ENCODE peak calls at places on chromosome 10, in five cellular contexts. V, X, R, K and N are unnamed samples.

GRCh38 chr10:29530112-29530976 is 104.4 kb downstream of the SVIL start:
- DNase-seq in K (no peak), V (no peak), R (no peak), X (no peak), N (peak; percentile 36)

GRCh38 chr10:72509206-72509799 is 116.6 kb downstream of the MICU1 start:
- DNase-seq in X (no peak), V (no peak), R (no peak), K (no peak), N (no peak)

GRCh38 chr10:133124357-133125211 is 35.4 kb upstream of the KNDC1 start:
- DNase-seq in V (no peak), X (peak; percentile 81), K (peak; percentile 53), R (no peak), N (no peak)

GRCh38 chr10:792792-793100 is 103.3 kb upstream of the DIP2C start:
- DNase-seq in K (no peak), R (no peak), V (no peak), X (no peak), N (no peak)

GRCh38 chr10:35940067-35940989 is 298.2 kb upstream of the FZD8 start:
- DNase-seq in K (no peak), R (no peak), V (no peak), X (no peak), N (no peak)

GRCh38 chr10:103736763-103737162 is 118.6 kb downstream of the SH3PXD2A start:
- DNase-seq in K (no peak), X (peak; percentile 46), R (peak; percentile 60), V (no peak), N (no peak)

GRCh38 chr10:76074659-76075058 is 643.2 kb downstream of the LRMDA start:
- DNase-seq in X (no peak), K (no peak), R (no peak), V (no peak), N (no peak)

GRCh38 chr10:124025638-124026336 is 67.6 kb downstream of the CHST15 start:
- DNase-seq in K (peak; percentile 40), X (no peak), V (no peak), R (peak; percentile 75), N (no peak)

GRCh38 chr10:33801705-33802104 is 467.2 kb upstream of the NRP1 start:
- DNase-seq in R (no peak), V (no peak), K (no peak), X (peak; percentile 66), N (no peak)

GRCh38 chr10:71468363-71469094 is 71.8 kb downstream of the CDH23 start:
- DNase-seq in R (no peak), X (no peak), K (no peak), V (no peak), N (no peak)

GRCh38 chr10:112872728-112873127 is 77.3 kb upstream of the TCF7L2 start:
- DNase-seq in K (no peak), X (no peak), V (no peak), R (no peak), N (no peak)

GRCh38 chr10:89550509-89550908 is 15.1 kb upstream of the SLC16A12 start:
- DNase-seq in X (no peak), K (peak; percentile 83), V (no peak), R (no peak), N (no peak)

GRCh38 chr10:34655286-34656170 is 159.6 kb downstream of the PARD3 start:
- DNase-seq in X (peak; percentile 30), V (peak; percentile 54), R (peak; percentile 59), K (peak; percentile 43), N (no peak)

GRCh38 chr10:122140941-122141623 is 130.0 kb upstream of the BTBD16 start:
- DNase-seq in R (no peak), V (no peak), X (peak; percentile 92), K (peak; percentile 67), N (peak; percentile 98)

GRCh38 chr10:20118119-20118518 is 301.9 kb downstream of the PLXDC2 start:
- DNase-seq in X (no peak), K (no peak), V (no peak), R (no peak), N (no peak)

GRCh38 chr10:127148066-127148932 is 48.1 kb downstream of the INSYN2A start:
- DNase-seq in R (no peak), X (peak; percentile 43), K (no peak), V (no peak), N (no peak)

GRCh38 chr10:116269612-116270011 is 3.4 kb downstream of the GFRA1 start:
- DNase-seq in V (no peak), R (no peak), X (no peak), K (no peak), N (no peak)

GRCh38 chr10:110709964-110710587 is 65.9 kb downstream of the RBM20 start:
- DNase-seq in X (no peak), K (no peak), V (no peak), R (no peak), N (no peak)

GRCh38 chr10:105807930-105808587 is 1167.0 kb downstream of the SORCS3 start:
- DNase-seq in R (no peak), V (no peak), X (no peak), K (no peak), N (no peak)

GRCh38 chr10:31023558-31023957 is 8.1 kb downstream of the ZNF438 start:
- DNase-seq in K (no peak), V (no peak), R (no peak), X (no peak), N (no peak)

GRCh38 chr10:96719850-96720421 is 378 bp downstream of the PIK3AP1 start:
- DNase-seq in V (no peak), K (peak; percentile 67), X (peak; percentile 57), R (peak; percentile 94), N (no peak)

GRCh38 chr10:60162631-60163030 is 227.0 kb downstream of the ANK3 start:
- DNase-seq in R (no peak), V (no peak), K (no peak), X (no peak), N (no peak)

GRCh38 chr10:100008142-100008522 is 1.6 kb downstream of the DNMBP start:
- DNase-seq in V (no peak), R (no peak), X (no peak), K (no peak), N (no peak)

GRCh38 chr10:50992972-50993766 is 81.1 kb upstream of the PRKG1 start:
- DNase-seq in R (no peak), X (no peak), K (no peak), V (no peak), N (no peak)

GRCh38 chr10:76582536-76582935 is 1055.1 kb downstream of the KCNMA1 start:
- DNase-seq in X (no peak), R (no peak), K (no peak), V (no peak), N (no peak)

GRCh38 chr10:77415311-77415960 is 222.2 kb downstream of the KCNMA1 start:
- DNase-seq in K (no peak), X (no peak), V (no peak), R (no peak), N (no peak)

GRCh38 chr10:32983333-32983909 is 25.4 kb upstream of the ITGB1 start:
- DNase-seq in V (no peak), R (no peak), K (no peak), X (peak; percentile 72), N (no peak)

GRCh38 chr10:122487231-122487765 is 25.9 kb downstream of the HTRA1 start:
- DNase-seq in K (no peak), V (peak; percentile 28), X (no peak), R (no peak), N (no peak)

GRCh38 chr10:58645762-58646161 is 133.1 kb downstream of the BICC1 start:
- DNase-seq in X (no peak), V (no peak), K (no peak), R (no peak), N (no peak)

GRCh38 chr10:60978287-60979115 is 34.5 kb upstream of the RHOBTB1 start:
- DNase-seq in R (no peak), K (no peak), X (no peak), V (no peak), N (no peak)

GRCh38 chr10:98150544-98150943 is 16.1 kb downstream of the R3HCC1L start:
- DNase-seq in K (no peak), X (no peak), V (no peak), R (no peak), N (no peak)

GRCh38 chr10:132162590-132163277 is 24.0 kb upstream of the DPYSL4 start:
- DNase-seq in X (no peak), V (peak; percentile 22), R (no peak), K (peak; percentile 45), N (no peak)

GRCh38 chr10:70267161-70267933 is 16.5 kb downstream of the NPFFR1 start:
- DNase-seq in R (peak; percentile 41), K (no peak), X (peak; percentile 73), V (no peak), N (peak; percentile 71)
- TF ChIP-seq CTCF in R (peak; percentile 85), K (no peak), X (peak; percentile 25), V (no peak), N (no peak)

DNA sequence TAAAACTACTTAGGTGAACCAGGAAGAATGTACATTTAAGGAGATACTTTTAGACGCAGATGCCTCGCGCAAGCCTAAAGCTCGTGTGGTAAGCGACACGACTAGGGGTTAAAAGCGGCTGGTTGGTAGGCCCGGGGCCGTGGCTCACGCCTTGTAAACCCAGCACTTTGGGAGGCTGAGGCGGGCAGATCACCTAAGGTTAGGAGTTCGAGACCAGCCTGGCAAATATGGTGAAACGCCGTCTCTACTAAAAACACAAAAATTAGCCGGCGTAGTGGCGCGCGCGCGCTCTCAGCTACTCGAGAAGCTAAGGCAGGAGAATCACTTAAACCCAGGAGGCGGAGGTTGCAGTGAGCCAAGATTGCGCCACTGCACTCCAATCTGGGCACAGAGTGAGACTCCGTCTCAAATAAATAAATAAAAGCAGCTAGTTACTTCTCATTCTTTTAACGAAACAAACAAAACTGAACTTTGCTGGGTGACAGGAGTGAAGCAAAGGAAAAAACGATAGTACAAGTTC is 879 bp downstream of the NUDT5 start:
- DNase-seq in X (no peak), V (peak; percentile 28), K (peak; percentile 35), R (peak; percentile 46), N (peak; percentile 76)
- H3K27ac ChIP-seq in X (peak overlapping the region; percentile 94), V (peak overlapping the region; percentile 92), K (peak overlapping the region; percentile 92), R (peak overlapping the region; percentile 88), N (peak overlapping the region; percentile 81)

DNA sequence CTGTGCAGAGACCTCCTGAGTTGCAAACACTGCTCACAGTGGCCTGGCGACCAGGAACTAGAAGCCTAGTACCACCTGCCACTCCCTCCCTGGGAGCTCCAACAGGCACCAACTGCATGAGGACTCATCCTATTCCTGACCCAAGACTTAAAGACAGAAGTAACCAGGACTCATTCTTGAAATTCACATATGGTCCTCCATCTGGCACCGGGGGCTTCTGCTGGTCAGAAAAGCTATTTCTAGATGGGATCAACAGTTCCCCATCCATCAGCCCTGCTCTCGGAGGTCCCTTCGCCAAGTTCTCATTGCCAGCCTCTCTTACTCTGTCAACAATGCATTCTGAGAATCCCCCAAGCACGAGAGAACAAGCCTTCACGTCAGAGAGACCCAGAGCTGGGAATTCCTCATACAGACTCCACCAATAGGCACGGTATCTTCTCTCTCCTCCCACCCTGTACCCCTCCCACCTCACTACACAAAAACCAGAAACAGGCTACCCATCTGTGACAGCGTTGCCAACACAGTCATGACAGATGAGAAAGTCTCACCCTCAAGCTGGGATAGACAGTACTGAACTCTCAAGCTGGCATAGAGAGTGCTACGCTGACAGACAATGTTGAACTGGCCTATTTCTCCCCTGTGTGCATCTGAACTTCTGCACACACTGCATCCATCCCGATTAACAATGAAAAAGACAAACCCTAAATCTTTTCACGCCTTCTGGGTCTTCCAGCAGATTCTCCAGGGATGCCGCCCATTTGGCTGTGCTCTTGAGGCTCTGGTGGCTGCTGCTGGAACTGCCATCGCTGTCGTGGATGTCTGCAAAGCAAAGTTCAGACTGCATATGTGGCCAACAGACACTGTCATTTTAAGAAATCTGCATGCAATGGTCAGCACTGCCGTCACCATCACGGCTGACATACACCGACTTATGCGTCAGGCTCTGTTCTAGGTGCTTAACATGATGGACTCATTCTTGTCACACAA is 15.6 kb downstream of the RGS10 start:
- DNase-seq in R (no peak), V (no peak), X (no peak), K (no peak), N (no peak)
- TF ChIP-seq CTCF in R (no peak), V (no peak), X (no peak), K (peak; percentile 12), N (no peak)

GRCh38 chr10:24824536-24824935 is 100.8 kb upstream of the ARHGAP21 start:
- DNase-seq in K (no peak), V (no peak), R (no peak), X (no peak), N (no peak)
- H3K27ac ChIP-seq in K (no peak overlapping the region), V (no peak overlapping the region), R (no peak overlapping the region), X (peak overlapping the region; percentile 4), N (no peak overlapping the region)